ENCODE peak calls at places on chromosomes 13 and 19, in seven cellular contexts. Y is adrenal gland, L is A549, G is A673, S is cardiac muscle cell, E is upper lobe of right lung, Q is uterus. A is an unnamed sample.

GRCh38 chr13:94708971-94709614 is 3.3 kb downstream of the SOX21 start:
- DNase-seq in Y (no peak), S (no peak), E (no peak), Q (no peak), L (no peak), G (no peak), A (no peak)

GRCh38 chr19:39599116-39599515 is 3.2 kb upstream of the LGALS13 start:
- DNase-seq in E (no peak), S (peak; percentile 42), L (no peak), Y (no peak), G (peak; percentile 51), Q (no peak), A (no peak)

GRCh38 chr13:102402292-102402691 is 444 bp upstream of the FGF14 start:
- DNase-seq in L (no peak), Y (no peak), Q (peak; percentile 33), G (peak; percentile 95), S (peak; percentile 20), E (no peak), A (peak; percentile 91)

GRCh38 chr13:113777311-113778260 is 18.6 kb downstream of the TMEM255B start:
- DNase-seq in E (peak; percentile 56), Q (no peak), Y (no peak), S (peak; percentile 44), G (peak; percentile 44), L (no peak), A (no peak)

GRCh38 chr13:114074671-114075315 is 57.6 kb downstream of the RASA3 start:
- DNase-seq in Y (peak; percentile 5), G (no peak), Q (peak; percentile 15), L (no peak), S (no peak), E (peak; percentile 47), A (no peak)

GRCh38 chr13:59996461-59996860 is 167.3 kb downstream of the DIAPH3 start:
- DNase-seq in Y (no peak), S (no peak), Q (no peak), L (no peak), E (no peak), G (no peak), A (no peak)

GRCh38 chr13:23789576-23790346 is 99.4 kb downstream of the MIPEP start:
- DNase-seq in G (no peak), Y (no peak), Q (no peak), E (no peak), S (no peak), L (no peak), A (no peak)

GRCh38 chr13:66322193-66322592 is 907.9 kb downstream of the PCDH9 start:
- DNase-seq in Q (no peak), Y (no peak), L (no peak), S (no peak), E (no peak), G (no peak), A (no peak)

GRCh38 chr19:18119243-18120105 is 21.9 kb downstream of the MAST3 start:
- DNase-seq in L (no peak), S (no peak), E (no peak), Q (no peak), G (no peak), Y (no peak), A (no peak)

GRCh38 chr19:8161135-8161646 is 11.8 kb upstream of the FBN3 start:
- DNase-seq in E (no peak), Y (no peak), G (peak; percentile 66), Q (no peak), S (peak; percentile 13), L (no peak), A (peak; percentile 45)

GRCh38 chr13:112079696-112080095 is 12.7 kb downstream of the SOX1 start:
- DNase-seq in E (no peak), S (peak; percentile 21), Q (no peak), L (no peak), G (peak; percentile 80), Y (no peak), A (no peak)

GRCh38 chr13:26653310-26653709 is 95.8 kb downstream of the WASF3 start:
- DNase-seq in Q (no peak), S (peak; percentile 8), L (no peak), Y (no peak), E (no peak), G (no peak), A (no peak)

GRCh38 chr19:33390120-33390907 is 16.8 kb downstream of the CEBPG start:
- DNase-seq in Q (peak; percentile 88), G (no peak), E (peak; percentile 75), S (peak; percentile 71), Y (no peak), L (no peak), A (peak; percentile 28)

GRCh38 chr19:33388231-33388816 is 14.8 kb downstream of the CEBPG start:
- DNase-seq in S (no peak), L (no peak), Y (no peak), G (no peak), Q (no peak), E (peak; percentile 65), A (no peak)

GRCh38 chr19:33389574-33390119 is 16.1 kb downstream of the CEBPG start:
- DNase-seq in Y (no peak), E (peak; percentile 64), G (no peak), S (no peak), Q (no peak), L (no peak), A (no peak)

GRCh38 chr19:33387351-33388230 is 14.1 kb downstream of the CEBPG start:
- DNase-seq in S (no peak), E (no peak), L (no peak), G (no peak), Y (no peak), Q (no peak), A (no peak)

GRCh38 chr19:33388817-33389573 is 15.5 kb downstream of the CEBPG start:
- DNase-seq in Y (no peak), E (peak; percentile 64), L (no peak), Q (peak; percentile 43), G (no peak), S (no peak), A (peak; percentile 29)
- H3K4me1 ChIP-seq in Y (peaks cover 18% of the 10 kb centered on the region), E (peaks cover 51% of the 10 kb centered on the region), L (peaks cover 21% of the 10 kb centered on the region), Q (peaks cover 41% of the 10 kb centered on the region), G (peaks cover 13% of the 10 kb centered on the region), S (no peaks in the 10 kb centered on the region), A (peaks cover 23% of the 10 kb centered on the region)

GRCh38 chr19:28644261-28644660 is 568.7 kb downstream of the UQCRFS1 start:
- DNase-seq in Y (no peak), S (no peak), Q (no peak), E (no peak), G (no peak), L (no peak), A (no peak)
- H3K4me3 ChIP-seq in Y (no peak overlapping the region), S (no peak overlapping the region), Q (no peak overlapping the region), E (no peak overlapping the region), G (no peak overlapping the region), L (no peak overlapping the region), A (no peak overlapping the region)

GRCh38 chr19:29617336-29618266 is 11.5 kb downstream of the POP4 start:
- DNase-seq in G (no peak), L (no peak), S (no peak), Q (no peak), E (no peak), Y (no peak), A (no peak)

GRCh38 chr19:29616541-29616940 is 10.5 kb downstream of the POP4 start:
- DNase-seq in E (no peak), L (no peak), S (no peak), Q (no peak), Y (no peak), G (no peak), A (no peak)

GRCh38 chr19:29618871-29619270 is 12.8 kb downstream of the POP4 start:
- DNase-seq in Y (no peak), S (no peak), E (no peak), G (no peak), L (no peak), Q (no peak), A (no peak)

GRCh38 chr19:29615891-29616425 is 9.9 kb downstream of the POP4 start:
- DNase-seq in S (no peak), Q (no peak), E (no peak), Y (no peak), L (no peak), G (no peak), A (no peak)

GRCh38 chr19:29618434-29618833 is 12.4 kb downstream of the POP4 start:
- DNase-seq in L (no peak), S (no peak), Q (no peak), G (no peak), E (no peak), Y (no peak), A (no peak)
- TF ChIP-seq CTCF in L (no peak), S (no peak), Q (no peak), G (no peak), E (no peak), Y (no peak), A (no peak)

GRCh38 chr19:1262687-1263123 is 6.4 kb upstream of the CIRBP start:
- DNase-seq in G (no peak), L (no peak), E (no peak), S (no peak), Q (peak; percentile 46), Y (no peak), A (no peak)

GRCh38 chr19:1261512-1261862 is 7.6 kb upstream of the CIRBP start:
- DNase-seq in G (peak; percentile 75), Y (peak; percentile 48), Q (no peak), S (no peak), L (no peak), E (peak; percentile 73), A (no peak)

GRCh38 chr19:1264801-1265610 is 4.1 kb upstream of the CIRBP start:
- DNase-seq in E (peak; percentile 82), L (peak; percentile 59), Y (peak; percentile 93), S (peak; percentile 90), Q (peak; percentile 85), G (peak; percentile 80), A (peak; percentile 64)

GRCh38 chr19:1261863-1262686 is 7.1 kb upstream of the CIRBP start:
- DNase-seq in Y (peak; percentile 82), E (peak; percentile 95), L (peak; percentile 26), Q (peak; percentile 89), S (peak; percentile 41), G (no peak), A (no peak)

GRCh38 chr19:1263198-1263597 is 5.9 kb upstream of the CIRBP start:
- DNase-seq in E (no peak), S (no peak), Q (no peak), G (no peak), L (no peak), Y (no peak), A (no peak)
- H3K4me1 ChIP-seq in E (peaks cover 71% of the 10 kb centered on the region), S (peaks cover 46% of the 10 kb centered on the region), Q (peaks cover 65% of the 10 kb centered on the region), G (peaks cover 72% of the 10 kb centered on the region), L (peaks cover 68% of the 10 kb centered on the region), Y (peaks cover 65% of the 10 kb centered on the region), A (peaks cover 57% of the 10 kb centered on the region)

GRCh38 chr19:32223595-32224370 is 121.6 kb upstream of the ZNF507 start:
- DNase-seq in S (no peak), L (no peak), Q (no peak), E (no peak), G (no peak), Y (no peak), A (no peak)
- H3K4me3 ChIP-seq in S (no peak overlapping the region), L (no peak overlapping the region), Q (no peak overlapping the region), E (no peak overlapping the region), G (no peak overlapping the region), Y (no peak overlapping the region), A (no peak overlapping the region)